ENCODE peak calls at places on chromosomes 1 and 21, in ten cellular contexts. P, R, O, C, Q, V, G, Z, S and X are unnamed samples.

GRCh38 chr21:36725793-36726386 is 27.0 kb downstream of the SIM2 start:
- DNase-seq in C (no peak), V (no peak), R (no peak), P (no peak), G (no peak), O (no peak), S (no peak), Z (no peak), Q (no peak), X (no peak)

GRCh38 chr1:31792541-31792940 is 23.3 kb downstream of the SPOCD1 start:
- DNase-seq in Q (no peak), O (no peak), S (no peak), P (no peak), R (no peak), Z (no peak), V (no peak), C (peak), G (no peak), X (no peak)

GRCh38 chr1:85571830-85572229 is 8.7 kb upstream of the CCN1 start:
- DNase-seq in S (no peak), Q (peak), R (no peak), O (no peak), C (no peak), Z (no peak), P (no peak), V (no peak), G (no peak), X (no peak)

GRCh38 chr1:223713546-223714420 is 1.4 kb downstream of the CAPN2 start:
- DNase-seq in O (no peak), Z (no peak), C (no peak), V (no peak), S (no peak), G (no peak), Q (peak), R (no peak), P (no peak), X (no peak)

GRCh38 chr21:10425856-10426255 is 95.5 kb upstream of the TPTE start:
- DNase-seq in O (no peak), P (no peak), C (no peak), V (no peak), Z (no peak), S (no peak), Q (no peak), R (no peak), G (no peak), X (no peak)

GRCh38 chr1:27026621-27027574 is 14.2 kb upstream of the TENT5B start:
- DNase-seq in O (no peak), C (no peak), Q (peak), Z (peak), G (no peak), R (no peak), P (no peak), V (peak), S (peak), X (no peak)

GRCh38 chr21:17524635-17525034 is 11.8 kb downstream of the CXADR start:
- DNase-seq in P (no peak), O (no peak), V (no peak), G (no peak), S (no peak), Q (no peak), C (no peak), R (no peak), Z (no peak), X (no peak)

GRCh38 chr1:18569811-18570545 is 60.7 kb upstream of the PAX7 start:
- DNase-seq in R (no peak), C (no peak), Q (no peak), S (no peak), P (no peak), O (no peak), V (no peak), Z (no peak), G (no peak), X (no peak)

GRCh38 chr21:30434033-30434631 is 4.1 kb downstream of the KRTAP13-4 start:
- DNase-seq in P (peak), R (no peak), G (no peak), Q (peak), C (no peak), V (peak), Z (peak), O (no peak), S (peak), X (no peak)

GRCh38 chr1:51535006-51535592 is 16.0 kb upstream of the EPS15 start:
- DNase-seq in Q (peak), S (peak), Z (peak), C (no peak), V (peak), R (peak), O (peak), P (no peak), G (no peak), X (no peak)

GRCh38 chr21:30590297-30590696 is at the start of gene KRTAP22-2:
- DNase-seq in O (no peak), P (no peak), V (no peak), R (no peak), G (no peak), C (no peak), Z (no peak), S (no peak), Q (no peak), X (no peak)

GRCh38 chr1:31164291-31164690 is 75.4 kb downstream of the NKAIN1 start:
- DNase-seq in P (no peak), O (no peak), S (no peak), Z (no peak), G (no peak), C (no peak), V (no peak), Q (peak), R (no peak), X (no peak)

GRCh38 chr1:192544983-192545393 is 30.6 kb upstream of the RGS1 start:
- DNase-seq in P (no peak), O (no peak), G (no peak), R (no peak), S (no peak), C (no peak), V (peak), Z (no peak), Q (peak), X (no peak)

GRCh38 chr1:234957330-234958065 is 171.1 kb downstream of the TOMM20 start:
- DNase-seq in V (peak), G (no peak), R (no peak), P (peak), Z (no peak), C (no peak), Q (peak), S (peak), O (no peak), X (no peak)

GRCh38 chr1:33005812-33006465 is 30.7 kb downstream of the AK2 start:
- DNase-seq in S (no peak), V (no peak), G (no peak), Q (no peak), P (no peak), O (no peak), R (no peak), Z (no peak), C (no peak), X (no peak)

GRCh38 chr1:196738730-196739129 is 35.9 kb upstream of the CFHR3 start:
- DNase-seq in V (no peak), G (no peak), R (no peak), O (no peak), Q (no peak), C (no peak), P (no peak), S (no peak), Z (no peak), X (no peak)

GRCh38 chr21:33121715-33122475 is 52.0 kb downstream of the OLIG1 start:
- DNase-seq in G (no peak), Q (no peak), V (no peak), R (peak), Z (no peak), C (no peak), P (no peak), O (no peak), S (peak), X (no peak)

GRCh38 chr1:12148160-12148957 is 18.4 kb upstream of the TNFRSF1B start:
- DNase-seq in V (no peak), G (no peak), Q (no peak), Z (no peak), C (no peak), P (no peak), R (no peak), O (no peak), S (no peak), X (no peak)

GRCh38 chr1:36864182-36865079 is 169.9 kb downstream of the GRIK3 start:
- DNase-seq in O (no peak), G (no peak), R (no peak), S (no peak), Z (no peak), C (no peak), V (no peak), Q (no peak), P (no peak), X (peak)

GRCh38 chr1:42817976-42818375 is 779 bp upstream of the SVBP start:
- DNase-seq in P (no peak), R (no peak), C (no peak), O (no peak), G (no peak), Q (no peak), V (no peak), Z (no peak), S (no peak), X (no peak)